ENCODE peak calls at places on chromosomes 13 and 19, in ten cellular contexts. Y, J, X, G, K, L, S, R, I and V are unnamed samples.
A peak's percentile ranks its signal among the peaks of the same experiment; 100 is the strongest.

GRCh38 chr19:1171755-1172352 is 2.2 kb downstream of the SBNO2 start:
- DNase-seq in G (no peak), L (no peak), X (no peak), S (no peak), R (no peak), J (no peak), Y (peak; percentile 48), I (no peak), K (no peak), V (no peak)

GRCh38 chr19:40803170-40803856 is 4.3 kb downstream of the EGLN2 start:
- DNase-seq in L (no peak), R (no peak), J (no peak), X (no peak), S (no peak), K (no peak), G (no peak), Y (no peak), I (no peak), V (no peak)

GRCh38 chr19:9306443-9306842 is 3.2 kb downstream of the ZNF699 start:
- DNase-seq in G (no peak), X (no peak), S (peak; percentile 90), K (no peak), I (no peak), R (no peak), Y (peak; percentile 76), L (no peak), J (peak; percentile 58), V (peak; percentile 95)

GRCh38 chr19:16026756-16027155 is 49.5 kb upstream of the TPM4 start:
- DNase-seq in Y (no peak), J (no peak), S (no peak), L (no peak), G (no peak), X (no peak), R (no peak), K (no peak), I (no peak), V (no peak)

GRCh38 chr19:50514346-50515167 is 844 bp upstream of the ASPDH start:
- DNase-seq in K (peak; percentile 78), I (no peak), R (peak; percentile 82), S (no peak), X (no peak), Y (peak; percentile 58), G (peak; percentile 79), J (no peak), L (peak; percentile 94), V (no peak)

GRCh38 chr13:25501231-25501630 is 129.5 kb downstream of the ATP8A2 start:
- DNase-seq in I (no peak), S (no peak), R (no peak), Y (no peak), G (no peak), K (no peak), L (no peak), J (no peak), X (no peak), V (no peak)

GRCh38 chr19:51460164-51460992 is 2.1 kb upstream of the SIGLEC8 start:
- DNase-seq in X (no peak), I (no peak), K (no peak), L (no peak), R (no peak), S (no peak), G (no peak), Y (peak; percentile 3), J (peak; percentile 21), V (no peak)

GRCh38 chr19:35478794-35479193 is 11.5 kb downstream of the KRTDAP start:
- DNase-seq in R (no peak), G (no peak), K (no peak), Y (no peak), J (no peak), S (no peak), L (no peak), X (no peak), I (no peak), V (no peak)

GRCh38 chr13:27211771-27212364 is 39.5 kb upstream of the RPL21 start:
- DNase-seq in G (no peak), L (no peak), R (no peak), S (peak; percentile 82), X (peak; percentile 29), Y (peak; percentile 48), J (no peak), I (no peak), K (no peak), V (peak; percentile 54)

GRCh38 chr13:35771898-35772297 is 295.4 kb upstream of the MAB21L1 start:
- DNase-seq in S (peak; percentile 76), G (no peak), I (no peak), X (peak; percentile 87), J (peak; percentile 88), Y (peak; percentile 89), K (no peak), R (no peak), L (no peak), V (peak; percentile 98)

GRCh38 chr13:34207334-34207733 is 389.4 kb downstream of the RFC3 start:
- DNase-seq in X (peak; percentile 5), R (no peak), S (peak; percentile 86), Y (peak; percentile 86), K (no peak), J (peak; percentile 79), L (no peak), I (no peak), G (no peak), V (peak; percentile 91)

GRCh38 chr13:99288069-99288468 is 19.1 kb downstream of the GPR183 start:
- DNase-seq in K (no peak), Y (peak; percentile 15), L (no peak), I (no peak), R (no peak), S (no peak), X (no peak), G (no peak), J (no peak), V (no peak)